ENCODE peak calls at places on chromosomes 1 and 21, in ten cellular contexts. One of them, this sample, is unnamed.

GRCh38 chr1:93177991-93178390 is 2.2 kb downstream of the TMED5 start:
- DNase-seq in activated naive CD4-positive, alpha-beta T cell: no peak
- DNase-seq in stimulated activated CD8-positive, alpha-beta memory T cell treated with anti-CD3 and anti-CD28 coated beads, Interleukin-7, amount 100 ng/mL, for 1 hour: no peak
- DNase-seq in IMR-90: peak
- DNase-seq in NCI-H2171 treated with DMSO at 0.1 percent for 48 hours: no peak
- DNase-seq in stimulated activated naive CD8-positive, alpha-beta T cell treated with anti-CD3 and anti-CD28 coated beads, Interleukin-15, amount 100 ng/mL, for 72 hours: no peak
- DNase-seq in NCI-H146: no peak
- DNase-seq in ACHN: peak
- DNase-seq in iris pigment epithelial cell: peak
- DNase-seq in stimulated activated CD4-positive, alpha-beta T cell treated with anti-CD3 and anti-CD28 coated beads, TNF-alpha, amount 100 ng/mL, for 1 hour: no peak
- DNase-seq in this sample: no peak

GRCh38 chr1:161008857-161009554 is 11.9 kb downstream of the F11R start:
- DNase-seq in stimulated activated naive CD8-positive, alpha-beta T cell treated with anti-CD3 and anti-CD28 coated beads, Interleukin-15, amount 100 ng/mL, for 72 hours: no peak
- DNase-seq in iris pigment epithelial cell: peak
- DNase-seq in IMR-90: peak
- DNase-seq in NCI-H146: no peak
- DNase-seq in ACHN: no peak
- DNase-seq in NCI-H2171 treated with DMSO at 0.1 percent for 48 hours: no peak
- DNase-seq in activated naive CD4-positive, alpha-beta T cell: no peak
- DNase-seq in stimulated activated CD8-positive, alpha-beta memory T cell treated with anti-CD3 and anti-CD28 coated beads, Interleukin-7, amount 100 ng/mL, for 1 hour: no peak
- DNase-seq in stimulated activated CD4-positive, alpha-beta T cell treated with anti-CD3 and anti-CD28 coated beads, TNF-alpha, amount 100 ng/mL, for 1 hour: no peak
- DNase-seq in this sample: no peak

GRCh38 chr1:59438058-59438560 is 141.2 kb downstream of the FGGY start:
- DNase-seq in iris pigment epithelial cell: no peak
- DNase-seq in stimulated activated naive CD8-positive, alpha-beta T cell treated with anti-CD3 and anti-CD28 coated beads, Interleukin-15, amount 100 ng/mL, for 72 hours: no peak
- DNase-seq in IMR-90: no peak
- DNase-seq in ACHN: no peak
- DNase-seq in stimulated activated CD4-positive, alpha-beta T cell treated with anti-CD3 and anti-CD28 coated beads, TNF-alpha, amount 100 ng/mL, for 1 hour: no peak
- DNase-seq in stimulated activated CD8-positive, alpha-beta memory T cell treated with anti-CD3 and anti-CD28 coated beads, Interleukin-7, amount 100 ng/mL, for 1 hour: no peak
- DNase-seq in activated naive CD4-positive, alpha-beta T cell: no peak
- DNase-seq in NCI-H2171 treated with DMSO at 0.1 percent for 48 hours: no peak
- DNase-seq in NCI-H146: no peak
- DNase-seq in this sample: no peak

GRCh38 chr1:237386362-237387143 is 344.6 kb downstream of the RYR2 start:
- DNase-seq in stimulated activated CD8-positive, alpha-beta memory T cell treated with anti-CD3 and anti-CD28 coated beads, Interleukin-7, amount 100 ng/mL, for 1 hour: no peak
- DNase-seq in stimulated activated naive CD8-positive, alpha-beta T cell treated with anti-CD3 and anti-CD28 coated beads, Interleukin-15, amount 100 ng/mL, for 72 hours: no peak
- DNase-seq in stimulated activated CD4-positive, alpha-beta T cell treated with anti-CD3 and anti-CD28 coated beads, TNF-alpha, amount 100 ng/mL, for 1 hour: no peak
- DNase-seq in activated naive CD4-positive, alpha-beta T cell: no peak
- DNase-seq in NCI-H146: no peak
- DNase-seq in NCI-H2171 treated with DMSO at 0.1 percent for 48 hours: peak
- DNase-seq in ACHN: peak
- DNase-seq in iris pigment epithelial cell: peak
- DNase-seq in IMR-90: peak
- DNase-seq in this sample: no peak

GRCh38 chr1:43835141-43836021 is 98.2 kb upstream of the ARTN start:
- DNase-seq in iris pigment epithelial cell: peak
- DNase-seq in activated naive CD4-positive, alpha-beta T cell: no peak
- DNase-seq in stimulated activated naive CD8-positive, alpha-beta T cell treated with anti-CD3 and anti-CD28 coated beads, Interleukin-15, amount 100 ng/mL, for 72 hours: no peak
- DNase-seq in ACHN: peak
- DNase-seq in NCI-H2171 treated with DMSO at 0.1 percent for 48 hours: no peak
- DNase-seq in IMR-90: peak
- DNase-seq in stimulated activated CD4-positive, alpha-beta T cell treated with anti-CD3 and anti-CD28 coated beads, TNF-alpha, amount 100 ng/mL, for 1 hour: no peak
- DNase-seq in NCI-H146: no peak
- DNase-seq in stimulated activated CD8-positive, alpha-beta memory T cell treated with anti-CD3 and anti-CD28 coated beads, Interleukin-7, amount 100 ng/mL, for 1 hour: no peak
- DNase-seq in this sample: no peak

GRCh38 chr1:33758698-33759097 is 105.2 kb upstream of the HMGB4 start:
- DNase-seq in NCI-H2171 treated with DMSO at 0.1 percent for 48 hours: no peak
- DNase-seq in stimulated activated CD8-positive, alpha-beta memory T cell treated with anti-CD3 and anti-CD28 coated beads, Interleukin-7, amount 100 ng/mL, for 1 hour: no peak
- DNase-seq in iris pigment epithelial cell: no peak
- DNase-seq in IMR-90: peak
- DNase-seq in stimulated activated naive CD8-positive, alpha-beta T cell treated with anti-CD3 and anti-CD28 coated beads, Interleukin-15, amount 100 ng/mL, for 72 hours: no peak
- DNase-seq in stimulated activated CD4-positive, alpha-beta T cell treated with anti-CD3 and anti-CD28 coated beads, TNF-alpha, amount 100 ng/mL, for 1 hour: no peak
- DNase-seq in ACHN: no peak
- DNase-seq in activated naive CD4-positive, alpha-beta T cell: no peak
- DNase-seq in NCI-H146: no peak
- DNase-seq in this sample: no peak

GRCh38 chr1:24283326-24284155 is 35.6 kb upstream of the GRHL3 start:
- DNase-seq in stimulated activated naive CD8-positive, alpha-beta T cell treated with anti-CD3 and anti-CD28 coated beads, Interleukin-15, amount 100 ng/mL, for 72 hours: no peak
- DNase-seq in stimulated activated CD4-positive, alpha-beta T cell treated with anti-CD3 and anti-CD28 coated beads, TNF-alpha, amount 100 ng/mL, for 1 hour: no peak
- DNase-seq in activated naive CD4-positive, alpha-beta T cell: no peak
- DNase-seq in NCI-H2171 treated with DMSO at 0.1 percent for 48 hours: peak
- DNase-seq in iris pigment epithelial cell: peak
- DNase-seq in ACHN: peak
- DNase-seq in IMR-90: peak
- DNase-seq in stimulated activated CD8-positive, alpha-beta memory T cell treated with anti-CD3 and anti-CD28 coated beads, Interleukin-7, amount 100 ng/mL, for 1 hour: no peak
- DNase-seq in NCI-H146: no peak
- DNase-seq in this sample: no peak

GRCh38 chr1:3787347-3787710 is 9.0 kb downstream of the LRRC47 start:
- DNase-seq in iris pigment epithelial cell: no peak
- DNase-seq in activated naive CD4-positive, alpha-beta T cell: no peak
- DNase-seq in NCI-H146: no peak
- DNase-seq in ACHN: no peak
- DNase-seq in stimulated activated CD4-positive, alpha-beta T cell treated with anti-CD3 and anti-CD28 coated beads, TNF-alpha, amount 100 ng/mL, for 1 hour: no peak
- DNase-seq in NCI-H2171 treated with DMSO at 0.1 percent for 48 hours: no peak
- DNase-seq in stimulated activated naive CD8-positive, alpha-beta T cell treated with anti-CD3 and anti-CD28 coated beads, Interleukin-15, amount 100 ng/mL, for 72 hours: no peak
- DNase-seq in stimulated activated CD8-positive, alpha-beta memory T cell treated with anti-CD3 and anti-CD28 coated beads, Interleukin-7, amount 100 ng/mL, for 1 hour: no peak
- DNase-seq in IMR-90: no peak
- DNase-seq in this sample: no peak

GRCh38 chr1:209486861-209487260 is 96.7 kb upstream of the CAMK1G start:
- DNase-seq in NCI-H146: no peak
- DNase-seq in stimulated activated CD8-positive, alpha-beta memory T cell treated with anti-CD3 and anti-CD28 coated beads, Interleukin-7, amount 100 ng/mL, for 1 hour: no peak
- DNase-seq in stimulated activated naive CD8-positive, alpha-beta T cell treated with anti-CD3 and anti-CD28 coated beads, Interleukin-15, amount 100 ng/mL, for 72 hours: no peak
- DNase-seq in stimulated activated CD4-positive, alpha-beta T cell treated with anti-CD3 and anti-CD28 coated beads, TNF-alpha, amount 100 ng/mL, for 1 hour: no peak
- DNase-seq in iris pigment epithelial cell: peak
- DNase-seq in activated naive CD4-positive, alpha-beta T cell: no peak
- DNase-seq in NCI-H2171 treated with DMSO at 0.1 percent for 48 hours: no peak
- DNase-seq in ACHN: peak
- DNase-seq in IMR-90: peak
- DNase-seq in this sample: no peak

GRCh38 chr21:34802180-34802899 is 133.5 kb downstream of the CLIC6 start:
- DNase-seq in activated naive CD4-positive, alpha-beta T cell: no peak
- DNase-seq in NCI-H146: no peak
- DNase-seq in stimulated activated naive CD8-positive, alpha-beta T cell treated with anti-CD3 and anti-CD28 coated beads, Interleukin-15, amount 100 ng/mL, for 72 hours: no peak
- DNase-seq in iris pigment epithelial cell: peak
- DNase-seq in IMR-90: no peak
- DNase-seq in stimulated activated CD8-positive, alpha-beta memory T cell treated with anti-CD3 and anti-CD28 coated beads, Interleukin-7, amount 100 ng/mL, for 1 hour: no peak
- DNase-seq in stimulated activated CD4-positive, alpha-beta T cell treated with anti-CD3 and anti-CD28 coated beads, TNF-alpha, amount 100 ng/mL, for 1 hour: no peak
- DNase-seq in NCI-H2171 treated with DMSO at 0.1 percent for 48 hours: peak
- DNase-seq in ACHN: no peak
- DNase-seq in this sample: no peak

GRCh38 chr21:23249760-23250159 is 2251.6 kb downstream of the NCAM2 start:
- DNase-seq in activated naive CD4-positive, alpha-beta T cell: no peak
- DNase-seq in stimulated activated CD4-positive, alpha-beta T cell treated with anti-CD3 and anti-CD28 coated beads, TNF-alpha, amount 100 ng/mL, for 1 hour: no peak
- DNase-seq in IMR-90: no peak
- DNase-seq in NCI-H146: no peak
- DNase-seq in stimulated activated naive CD8-positive, alpha-beta T cell treated with anti-CD3 and anti-CD28 coated beads, Interleukin-15, amount 100 ng/mL, for 72 hours: no peak
- DNase-seq in ACHN: no peak
- DNase-seq in iris pigment epithelial cell: no peak
- DNase-seq in NCI-H2171 treated with DMSO at 0.1 percent for 48 hours: no peak
- DNase-seq in stimulated activated CD8-positive, alpha-beta memory T cell treated with anti-CD3 and anti-CD28 coated beads, Interleukin-7, amount 100 ng/mL, for 1 hour: no peak
- DNase-seq in this sample: no peak

GRCh38 chr1:235852887-235853286 is 13.8 kb downstream of the LYST start:
- DNase-seq in ACHN: no peak
- DNase-seq in stimulated activated CD8-positive, alpha-beta memory T cell treated with anti-CD3 and anti-CD28 coated beads, Interleukin-7, amount 100 ng/mL, for 1 hour: no peak
- DNase-seq in activated naive CD4-positive, alpha-beta T cell: no peak
- DNase-seq in NCI-H146: no peak
- DNase-seq in IMR-90: no peak
- DNase-seq in NCI-H2171 treated with DMSO at 0.1 percent for 48 hours: no peak
- DNase-seq in stimulated activated naive CD8-positive, alpha-beta T cell treated with anti-CD3 and anti-CD28 coated beads, Interleukin-15, amount 100 ng/mL, for 72 hours: no peak
- DNase-seq in stimulated activated CD4-positive, alpha-beta T cell treated with anti-CD3 and anti-CD28 coated beads, TNF-alpha, amount 100 ng/mL, for 1 hour: no peak
- DNase-seq in iris pigment epithelial cell: no peak
- DNase-seq in this sample: no peak

GRCh38 chr1:3995141-3995780 is 95.2 kb upstream of the C1orf174 start:
- DNase-seq in IMR-90: no peak
- DNase-seq in stimulated activated CD4-positive, alpha-beta T cell treated with anti-CD3 and anti-CD28 coated beads, TNF-alpha, amount 100 ng/mL, for 1 hour: no peak
- DNase-seq in NCI-H146: no peak
- DNase-seq in ACHN: no peak
- DNase-seq in stimulated activated naive CD8-positive, alpha-beta T cell treated with anti-CD3 and anti-CD28 coated beads, Interleukin-15, amount 100 ng/mL, for 72 hours: no peak
- DNase-seq in stimulated activated CD8-positive, alpha-beta memory T cell treated with anti-CD3 and anti-CD28 coated beads, Interleukin-7, amount 100 ng/mL, for 1 hour: no peak
- DNase-seq in NCI-H2171 treated with DMSO at 0.1 percent for 48 hours: no peak
- DNase-seq in iris pigment epithelial cell: no peak
- DNase-seq in activated naive CD4-positive, alpha-beta T cell: no peak
- DNase-seq in this sample: no peak

This sample was measured in omental fat pad.